ENCODE peak calls at places on chromosome 16, in nine cellular contexts. H, N, Y, A, C, L, E, W and B are unnamed samples. For H3K4me1 and H3K9me3, the result is how much of the 10 kb centered on the place peaks cover.

GRCh38 chr16:23587726-23588125 is 8.4 kb downstream of the NDUFAB1 start:
- DNase-seq in A (no peak), E (peak), W (no peak), H (no peak), Y (no peak), N (peak), C (no peak), L (no peak), B (no peak)

GRCh38 chr16:17571499-17572093 is 100.8 kb upstream of the XYLT1 start:
- DNase-seq in H (no peak), Y (no peak), W (no peak), E (no peak), N (no peak), L (no peak), A (no peak), C (no peak), B (no peak)

GRCh38 chr16:19227643-19228042 is 57.9 kb upstream of the CLEC19A start:
- DNase-seq in H (no peak), N (no peak), W (no peak), E (peak), C (peak), L (no peak), A (no peak), Y (no peak), B (no peak)

GRCh38 chr16:3494574-3494973 is 715 bp downstream of the C16orf90 start:
- DNase-seq in A (peak), N (no peak), Y (no peak), C (no peak), H (peak), W (no peak), E (no peak), L (no peak), B (no peak)

GRCh38 chr16:56192971-56193936 is 2.0 kb downstream of the GNAO1 start:
- DNase-seq in H (no peak), A (no peak), Y (no peak), W (no peak), L (no peak), E (no peak), N (no peak), C (peak), B (peak)

GRCh38 chr16:47486856-47487255 is 25.7 kb downstream of the PHKB start:
- DNase-seq in H (no peak), Y (no peak), A (no peak), N (no peak), W (no peak), L (no peak), C (no peak), E (no peak), B (no peak)

GRCh38 chr16:56614549-56614991 is 6.2 kb downstream of the MT2A start:
- DNase-seq in Y (no peak), E (peak), W (no peak), N (peak), C (no peak), A (no peak), L (no peak), H (no peak), B (no peak)

GRCh38 chr16:3654249-3654991 is at the start of gene DNASE1:
- DNase-seq in C (peak), E (peak), N (peak), L (peak), A (peak), W (peak), Y (peak), H (peak), B (peak)

GRCh38 chr16:85636234-85636812 is 23.2 kb downstream of the GSE1 start:
- DNase-seq in A (no peak), N (peak), Y (no peak), L (no peak), C (no peak), E (no peak), W (no peak), H (no peak), B (no peak)

DNA sequence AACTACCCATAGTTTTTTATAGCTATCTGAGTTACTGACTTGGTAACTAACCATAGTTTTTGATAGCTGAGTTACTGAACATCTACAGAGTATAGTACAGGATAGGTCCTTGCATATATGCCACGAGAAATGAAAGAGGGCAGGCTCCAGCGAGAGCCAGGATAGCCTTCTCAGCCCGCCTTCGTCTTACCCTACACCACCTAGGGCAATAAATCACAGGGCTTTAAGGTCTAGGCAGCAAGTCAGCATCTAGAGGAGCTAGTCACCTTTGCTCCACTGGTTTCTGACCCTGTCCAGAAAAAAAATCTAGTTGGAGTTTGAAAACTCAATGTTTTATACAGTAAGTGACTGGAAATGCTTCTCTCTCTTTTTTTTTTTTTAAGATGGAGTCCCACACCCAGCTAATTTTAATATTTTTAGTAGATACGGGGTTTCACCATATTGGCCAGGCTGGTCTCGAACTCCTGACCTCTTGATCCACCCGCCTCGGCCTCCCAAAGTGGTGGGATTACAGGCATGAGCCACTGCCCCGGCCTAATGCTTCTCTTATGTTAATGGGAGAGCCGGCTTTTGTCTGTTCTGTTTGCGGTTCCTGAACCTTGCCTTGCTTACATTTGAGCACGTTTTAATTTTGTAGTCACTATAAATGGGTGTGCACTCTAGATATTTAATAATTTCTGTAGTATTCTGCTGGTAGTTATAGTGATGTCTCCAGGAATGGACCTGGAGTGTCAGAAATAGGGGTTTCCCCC is 2.8 kb downstream of the BFAR start:
- DNase-seq in L (no peak), C (peak), Y (no peak), E (no peak), W (no peak), N (no peak), H (no peak), A (no peak), B (no peak)
- H3K4me1 ChIP-seq in L (under half), C (under half), Y (under half), E (under half), W (under half), N (under half), H (under half), A (under half), B (under half)

DNA sequence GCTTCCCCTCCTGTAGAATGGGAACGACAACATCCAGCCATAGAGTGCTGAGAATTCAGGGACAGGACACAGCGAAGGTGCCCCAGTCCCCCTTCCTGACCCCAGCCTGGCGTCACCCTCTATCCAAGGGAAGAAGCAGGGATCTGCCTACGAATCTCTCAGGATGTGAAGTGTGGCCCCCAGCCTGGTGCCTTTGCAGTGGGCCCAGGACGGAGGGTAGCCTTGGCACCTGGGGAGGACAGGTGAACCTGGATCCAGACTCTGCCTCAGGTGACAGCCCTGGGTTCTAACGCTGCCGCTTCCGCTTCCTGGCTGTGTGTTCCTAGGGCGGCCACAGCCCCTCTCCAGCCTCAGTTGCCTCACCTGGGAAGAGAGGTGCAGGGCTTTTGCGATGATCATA is 36.4 kb downstream of the JPH3 start:
- DNase-seq in H (no peak), L (no peak), A (no peak), C (no peak), N (no peak), W (no peak), E (no peak), Y (no peak), B (peak)
- H3K9me3 ChIP-seq in H (under half), L (under half), A (under half), C (under half), N (under half), W (under half), E (under half), Y (under half), B (under half)

GRCh38 chr16:67549240-67549639 is 13.1 kb upstream of the CTCF start:
- DNase-seq in W (no peak), A (peak), Y (no peak), C (no peak), N (no peak), E (no peak), H (no peak), L (no peak), B (no peak)

GRCh38 chr16:67552476-67552875 is 9.8 kb upstream of the CTCF start:
- DNase-seq in A (peak), L (no peak), Y (no peak), N (no peak), W (no peak), E (no peak), H (no peak), C (no peak), B (peak)

GRCh38 chr16:67551972-67552371 is 10.4 kb upstream of the CTCF start:
- DNase-seq in A (peak), L (no peak), C (no peak), W (no peak), E (no peak), N (no peak), H (no peak), Y (no peak), B (no peak)

GRCh38 chr16:67549936-67550335 is 12.4 kb upstream of the CTCF start:
- DNase-seq in C (no peak), N (no peak), E (no peak), W (no peak), H (no peak), A (peak), L (no peak), Y (no peak), B (no peak)

GRCh38 chr16:67551091-67551490 is 11.2 kb upstream of the CTCF start:
- DNase-seq in W (no peak), C (no peak), A (no peak), Y (no peak), N (no peak), L (no peak), E (no peak), H (no peak), B (no peak)
- H3K4me1 ChIP-seq in W (under half), C (under half), A (half or more), Y (half or more), N (under half), L (under half), E (under half), H (under half), B (under half)

DNA sequence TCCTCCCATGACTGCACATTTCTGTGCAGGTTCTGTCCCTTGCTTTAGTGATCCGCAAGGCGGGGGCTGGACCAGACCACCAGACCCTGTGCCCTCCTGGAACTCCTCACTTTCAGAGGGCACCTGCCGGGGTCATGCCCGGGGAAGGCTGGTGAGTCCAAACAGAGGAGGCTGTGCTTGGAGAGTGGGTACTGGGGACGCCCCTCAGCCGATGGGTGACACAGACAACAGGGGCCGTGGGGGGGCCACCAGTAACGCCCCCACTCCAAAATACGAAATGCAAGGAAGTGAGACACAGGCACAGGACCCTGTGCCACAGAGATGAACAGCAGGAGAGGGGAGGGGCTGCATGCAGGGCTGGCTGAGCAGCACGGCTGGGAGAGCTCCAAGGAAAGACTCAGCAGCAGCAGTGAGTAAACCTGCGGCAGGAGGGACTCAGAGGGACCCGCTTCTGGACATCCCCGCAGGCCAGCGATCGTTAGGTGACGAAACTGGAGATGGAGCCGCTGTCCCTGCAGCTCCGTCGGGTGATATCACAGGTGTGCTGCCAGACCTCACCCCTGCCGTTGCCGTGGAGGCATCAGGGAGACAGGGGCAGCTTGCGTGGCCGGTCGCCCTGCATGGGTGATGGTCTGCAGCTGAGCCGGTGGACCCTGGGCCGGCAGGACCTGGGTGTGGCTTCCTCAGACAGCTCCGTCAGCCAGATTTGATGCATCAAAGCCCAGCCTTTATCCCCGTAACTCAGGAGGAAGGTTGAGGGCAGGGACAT is 71.2 kb upstream of the GNG13 start:
- DNase-seq in L (no peak), H (peak), N (no peak), A (peak), W (no peak), E (no peak), C (no peak), Y (no peak), B (peak)
- H3K9me3 ChIP-seq in L (under half), H (under half), N (under half), A (under half), W (under half), E (under half), C (under half), Y (under half), B (under half)

GRCh38 chr16:74565378-74565777 is 41.5 kb downstream of the GLG1 start:
- DNase-seq in C (no peak), L (no peak), E (no peak), N (no peak), A (no peak), W (no peak), H (no peak), Y (no peak), B (no peak)
- H3K4me1 ChIP-seq in C (under half), L (under half), E (under half), N (under half), A (under half), W (under half), H (under half), Y (half or more), B (under half)

GRCh38 chr16:35150805-35151312 is 1691.4 kb downstream of the TP53TG3F start:
- DNase-seq in Y (no peak), L (no peak), E (no peak), W (no peak), C (no peak), H (no peak), A (no peak), N (no peak), B (no peak)
- H3K9me3 ChIP-seq in Y (under half), L (under half), E (under half), W (under half), C (under half), H (under half), A (under half), N (under half), B (under half)

DNA sequence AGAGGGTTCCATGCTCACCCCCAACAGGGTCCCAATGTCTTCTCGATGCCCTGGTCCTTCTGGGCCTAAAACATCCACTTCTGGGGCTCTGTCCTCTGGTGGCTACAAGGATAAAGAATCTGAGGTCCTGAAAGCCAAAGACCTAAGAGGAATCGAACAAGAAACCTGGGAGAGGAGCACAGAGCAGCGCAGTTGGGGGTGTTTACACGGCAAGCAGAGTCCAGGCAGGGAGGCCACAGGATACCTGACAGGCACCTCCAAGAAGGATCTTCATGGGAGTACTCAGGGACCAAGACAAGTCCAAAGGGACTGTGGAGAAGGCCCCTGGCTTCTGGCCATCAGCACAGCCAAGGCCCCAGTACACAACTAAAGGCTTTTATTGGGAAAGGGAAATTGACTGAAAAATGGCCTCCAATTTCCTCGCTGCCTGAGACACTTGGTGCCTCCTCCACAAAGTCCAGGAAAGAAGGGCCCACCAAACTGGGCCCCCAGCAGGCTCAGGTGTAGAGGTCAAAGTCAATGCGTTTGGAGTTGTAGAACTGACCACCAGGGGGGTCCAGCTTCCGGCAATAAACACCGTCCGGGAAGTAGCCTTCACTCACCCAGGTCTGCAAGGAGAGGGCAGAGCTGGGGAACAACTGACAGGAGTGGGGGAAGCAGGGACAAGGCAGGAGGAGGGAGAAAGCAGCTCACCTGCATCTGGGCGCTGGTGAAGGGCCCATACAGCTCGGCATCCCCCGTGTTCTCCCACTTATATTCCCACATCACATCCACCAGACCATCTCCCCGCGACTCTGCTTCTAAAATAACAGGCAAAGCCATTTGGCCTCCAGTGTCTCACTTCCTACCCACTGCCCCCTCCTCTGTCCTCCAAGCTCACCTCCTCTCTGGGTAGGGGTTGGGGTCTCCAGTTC is 2.4 kb downstream of the CD2BP2 start:
- DNase-seq in W (peak), C (no peak), E (no peak), A (peak), N (no peak), L (no peak), Y (no peak), H (peak), B (no peak)
- H3K4me1 ChIP-seq in W (under half), C (under half), E (under half), A (under half), N (under half), L (under half), Y (under half), H (under half), B (under half)